ENCODE peak calls at places on chromosomes 11 and 22, in eight cellular contexts. P is KBM-7; H is activated CD4-positive, alpha-beta T cell treated with anti-CD3 and anti-CD28 coated beads for 24 hours; Q is natural killer cell treated with Interleukin-12 subunit alpha and Interleukin-12 subunit beta and Interleukin-15 and Interleukin-18, amount 100 ng/mL, for 72 hours; N is amniotic epithelial cell; G is LoVo; W is stimulated activated CD4-positive, alpha-beta T cell treated with anti-CD3 and anti-CD28 coated beads, Interleukin-1b, Interleukin-23, amount 100 ng/mL, for 48 hours; I is IMR-90. J is an unnamed sample.

GRCh38 chr22:25494774-25495173 is 69.7 kb upstream of the GRK3 start:
- DNase-seq in P (peak), H (no peak), Q (no peak), N (no peak), G (no peak), W (no peak), I (no peak), J (peak)

GRCh38 chr11:641806-642370 is 4.8 kb downstream of the DRD4 start:
- DNase-seq in P (no peak), H (no peak), Q (peak), N (no peak), G (no peak), W (no peak), I (no peak), J (no peak)

GRCh38 chr22:29587938-29588699 is 7.2 kb upstream of the NIPSNAP1 start:
- DNase-seq in P (no peak), H (no peak), Q (no peak), N (peak), G (no peak), W (no peak), I (peak), J (peak)

GRCh38 chr11:104054911-104055529 is 18.6 kb downstream of the DDI1 start:
- DNase-seq in P (no peak), H (no peak), Q (no peak), N (no peak), G (no peak), W (no peak), I (no peak), J (no peak)

GRCh38 chr11:42462558-42463310 is 849.1 kb upstream of the API5 start:
- DNase-seq in P (no peak), H (no peak), Q (no peak), N (no peak), G (no peak), W (no peak), I (no peak), J (no peak)

GRCh38 chr22:48488611-48489456 is 1338.8 kb downstream of the BRD1 start:
- DNase-seq in P (no peak), H (no peak), Q (peak), N (no peak), G (no peak), W (no peak), I (no peak), J (peak)

GRCh38 chr11:27622541-27623300 is 77.5 kb downstream of the BDNF start:
- DNase-seq in P (no peak), H (no peak), Q (no peak), N (no peak), G (no peak), W (no peak), I (no peak), J (no peak)

GRCh38 chr22:49460662-49461371 is 366.9 kb downstream of the BRD1 start:
- DNase-seq in P (no peak), H (no peak), Q (no peak), N (no peak), G (no peak), W (no peak), I (no peak), J (peak)

GRCh38 chr11:72568861-72569260 is 105.4 kb downstream of the PDE2A start:
- DNase-seq in P (no peak), H (no peak), Q (peak), N (peak), G (no peak), W (no peak), I (no peak), J (no peak)

GRCh38 chr11:72582206-72583176 is 91.7 kb downstream of the PDE2A start:
- DNase-seq in P (no peak), H (no peak), Q (peak), N (no peak), G (no peak), W (no peak), I (no peak), J (no peak)

GRCh38 chr11:93330446-93330984 is at the start of gene DEUP1:
- DNase-seq in P (no peak), H (no peak), Q (no peak), N (peak), G (no peak), W (peak), I (no peak), J (peak)

GRCh38 chr11:11968511-11969280 is 39.7 kb downstream of the DKK3 start:
- DNase-seq in P (no peak), H (no peak), Q (no peak), N (no peak), G (no peak), W (no peak), I (peak), J (peak)

GRCh38 chr11:74311352-74311926 is at the start of gene P4HA3:
- DNase-seq in P (no peak), H (peak), Q (peak), N (peak), G (peak), W (peak), I (peak), J (peak)

GRCh38 chr11:20723366-20723765 is 54.0 kb downstream of the NELL1 start:
- DNase-seq in P (no peak), H (no peak), Q (no peak), N (no peak), G (no peak), W (no peak), I (no peak), J (no peak)

GRCh38 chr22:43798492-43798891 is 13.6 kb downstream of the EFCAB6 start:
- DNase-seq in P (no peak), H (no peak), Q (no peak), N (no peak), G (no peak), W (no peak), I (peak), J (no peak)

GRCh38 chr11:10648896-10649295 is 44.7 kb downstream of the IRAG1 start:
- DNase-seq in P (no peak), H (no peak), Q (no peak), N (no peak), G (no peak), W (no peak), I (no peak), J (no peak)

GRCh38 chr11:101860694-101861371 is 54.0 kb upstream of the CEP126 start:
- DNase-seq in P (peak), H (no peak), Q (no peak), N (peak), G (peak), W (peak), I (peak), J (peak)

GRCh38 chr11:116535954-116536353 is 236.8 kb downstream of the BUD13 start:
- DNase-seq in P (no peak), H (no peak), Q (no peak), N (no peak), G (no peak), W (no peak), I (no peak), J (no peak)

GRCh38 chr22:48306785-48307570 is 1520.7 kb downstream of the BRD1 start:
- DNase-seq in P (no peak), H (no peak), Q (no peak), N (no peak), G (no peak), W (no peak), I (no peak), J (no peak)

GRCh38 chr11:75334402-75334891 is 17.0 kb downstream of the ARRB1 start:
- DNase-seq in P (no peak), H (no peak), Q (no peak), N (no peak), G (no peak), W (no peak), I (no peak), J (no peak)

GRCh38 chr11:64996710-64997380 is at the start of gene BATF2:
- DNase-seq in P (peak), H (no peak), Q (peak), N (peak), G (peak), W (no peak), I (peak), J (peak)

GRCh38 chr22:36585841-36586240 is 56.9 kb upstream of the EIF3D start:
- DNase-seq in P (no peak), H (no peak), Q (no peak), N (no peak), G (peak), W (no peak), I (peak), J (no peak)

GRCh38 chr22:46823248-46823647 is 60.8 kb downstream of the TBC1D22A start:
- DNase-seq in P (no peak), H (no peak), Q (no peak), N (no peak), G (no peak), W (no peak), I (no peak), J (no peak)

GRCh38 chr11:77747381-77747969 is 73.0 kb downstream of the RSF1 start:
- DNase-seq in P (no peak), H (no peak), Q (no peak), N (peak), G (no peak), W (no peak), I (peak), J (no peak)

GRCh38 chr11:57410287-57410686 is 16.6 kb downstream of the SLC43A3 start:
- DNase-seq in P (no peak), H (no peak), Q (no peak), N (peak), G (no peak), W (no peak), I (peak), J (no peak)

J was measured in A673.